ENCODE peak calls at places on chromosomes 16 and 17, in seven cellular contexts. One of them, this sample, is unnamed.

GRCh38 chr16:89446975-89447293 is 43.4 kb downstream of the ANKRD11 start:
- DNase-seq in GM19239: no peak
- DNase-seq in mesenteric fat pad: no peak
- DNase-seq in uterus: no peak
- DNase-seq in stimulated activated CD4-positive, alpha-beta T cell treated with anti-CD3 and anti-CD28 coated beads, Interleukin-1b, Interleukin-23, amount 100 ng/mL, for 1 hour: no peak
- DNase-seq in stimulated activated CD8-positive, alpha-beta memory T cell treated with anti-CD3 and anti-CD28 coated beads, Interleukin-15, amount 100 ng/mL, for 24 hours: no peak
- DNase-seq in M059J: no peak
- DNase-seq in this sample: no peak

GRCh38 chr16:25066426-25066746 is 45.2 kb upstream of the LCMT1 start:
- DNase-seq in uterus: no peak
- DNase-seq in stimulated activated CD8-positive, alpha-beta memory T cell treated with anti-CD3 and anti-CD28 coated beads, Interleukin-15, amount 100 ng/mL, for 24 hours: no peak
- DNase-seq in GM19239: no peak
- DNase-seq in M059J: no peak
- DNase-seq in mesenteric fat pad: no peak
- DNase-seq in stimulated activated CD4-positive, alpha-beta T cell treated with anti-CD3 and anti-CD28 coated beads, Interleukin-1b, Interleukin-23, amount 100 ng/mL, for 1 hour: no peak
- DNase-seq in this sample: no peak

GRCh38 chr16:89257281-89257731 is 39.8 kb downstream of the ZNF778 start:
- DNase-seq in mesenteric fat pad: no peak
- DNase-seq in M059J: peak
- DNase-seq in uterus: no peak
- DNase-seq in stimulated activated CD8-positive, alpha-beta memory T cell treated with anti-CD3 and anti-CD28 coated beads, Interleukin-15, amount 100 ng/mL, for 24 hours: no peak
- DNase-seq in stimulated activated CD4-positive, alpha-beta T cell treated with anti-CD3 and anti-CD28 coated beads, Interleukin-1b, Interleukin-23, amount 100 ng/mL, for 1 hour: no peak
- DNase-seq in GM19239: no peak
- DNase-seq in this sample: no peak

GRCh38 chr17:73340093-73340596 is 28.3 kb upstream of the CDC42EP4 start:
- DNase-seq in stimulated activated CD4-positive, alpha-beta T cell treated with anti-CD3 and anti-CD28 coated beads, Interleukin-1b, Interleukin-23, amount 100 ng/mL, for 1 hour: no peak
- DNase-seq in M059J: peak
- DNase-seq in uterus: peak
- DNase-seq in mesenteric fat pad: no peak
- DNase-seq in stimulated activated CD8-positive, alpha-beta memory T cell treated with anti-CD3 and anti-CD28 coated beads, Interleukin-15, amount 100 ng/mL, for 24 hours: no peak
- DNase-seq in GM19239: no peak
- DNase-seq in this sample: no peak

GRCh38 chr17:32769846-32770245 is 107.1 kb downstream of the MYO1D start:
- DNase-seq in M059J: peak
- DNase-seq in uterus: no peak
- DNase-seq in GM19239: no peak
- DNase-seq in mesenteric fat pad: no peak
- DNase-seq in stimulated activated CD4-positive, alpha-beta T cell treated with anti-CD3 and anti-CD28 coated beads, Interleukin-1b, Interleukin-23, amount 100 ng/mL, for 1 hour: no peak
- DNase-seq in stimulated activated CD8-positive, alpha-beta memory T cell treated with anti-CD3 and anti-CD28 coated beads, Interleukin-15, amount 100 ng/mL, for 24 hours: no peak
- DNase-seq in this sample: no peak

GRCh38 chr17:75927286-75927922 is 13.4 kb downstream of the FBF1 start:
- DNase-seq in stimulated activated CD4-positive, alpha-beta T cell treated with anti-CD3 and anti-CD28 coated beads, Interleukin-1b, Interleukin-23, amount 100 ng/mL, for 1 hour: no peak
- DNase-seq in stimulated activated CD8-positive, alpha-beta memory T cell treated with anti-CD3 and anti-CD28 coated beads, Interleukin-15, amount 100 ng/mL, for 24 hours: no peak
- DNase-seq in GM19239: peak
- DNase-seq in mesenteric fat pad: no peak
- DNase-seq in uterus: no peak
- DNase-seq in M059J: no peak
- DNase-seq in this sample: no peak

GRCh38 chr17:72097144-72097543 is 23.7 kb upstream of the SOX9 start:
- DNase-seq in stimulated activated CD4-positive, alpha-beta T cell treated with anti-CD3 and anti-CD28 coated beads, Interleukin-1b, Interleukin-23, amount 100 ng/mL, for 1 hour: no peak
- DNase-seq in M059J: peak
- DNase-seq in mesenteric fat pad: no peak
- DNase-seq in uterus: no peak
- DNase-seq in GM19239: no peak
- DNase-seq in stimulated activated CD8-positive, alpha-beta memory T cell treated with anti-CD3 and anti-CD28 coated beads, Interleukin-15, amount 100 ng/mL, for 24 hours: no peak
- DNase-seq in this sample: no peak

GRCh38 chr17:61511480-61512182 is 59.4 kb downstream of the TBX4 start:
- DNase-seq in stimulated activated CD4-positive, alpha-beta T cell treated with anti-CD3 and anti-CD28 coated beads, Interleukin-1b, Interleukin-23, amount 100 ng/mL, for 1 hour: no peak
- DNase-seq in uterus: no peak
- DNase-seq in mesenteric fat pad: no peak
- DNase-seq in stimulated activated CD8-positive, alpha-beta memory T cell treated with anti-CD3 and anti-CD28 coated beads, Interleukin-15, amount 100 ng/mL, for 24 hours: no peak
- DNase-seq in M059J: peak
- DNase-seq in GM19239: no peak
- DNase-seq in this sample: no peak

GRCh38 chr16:80019395-80019794 is 418.9 kb upstream of the MAF start:
- DNase-seq in stimulated activated CD8-positive, alpha-beta memory T cell treated with anti-CD3 and anti-CD28 coated beads, Interleukin-15, amount 100 ng/mL, for 24 hours: no peak
- DNase-seq in uterus: no peak
- DNase-seq in GM19239: no peak
- DNase-seq in mesenteric fat pad: no peak
- DNase-seq in stimulated activated CD4-positive, alpha-beta T cell treated with anti-CD3 and anti-CD28 coated beads, Interleukin-1b, Interleukin-23, amount 100 ng/mL, for 1 hour: no peak
- DNase-seq in M059J: no peak
- DNase-seq in this sample: no peak

GRCh38 chr17:62075308-62075815 is 10.3 kb upstream of the MED13 start:
- DNase-seq in stimulated activated CD4-positive, alpha-beta T cell treated with anti-CD3 and anti-CD28 coated beads, Interleukin-1b, Interleukin-23, amount 100 ng/mL, for 1 hour: no peak
- DNase-seq in stimulated activated CD8-positive, alpha-beta memory T cell treated with anti-CD3 and anti-CD28 coated beads, Interleukin-15, amount 100 ng/mL, for 24 hours: no peak
- DNase-seq in GM19239: no peak
- DNase-seq in M059J: peak
- DNase-seq in mesenteric fat pad: no peak
- DNase-seq in uterus: no peak
- DNase-seq in this sample: no peak

GRCh38 chr17:76547183-76547641 is 7.4 kb downstream of the PRCD start:
- DNase-seq in mesenteric fat pad: no peak
- DNase-seq in M059J: peak
- DNase-seq in stimulated activated CD8-positive, alpha-beta memory T cell treated with anti-CD3 and anti-CD28 coated beads, Interleukin-15, amount 100 ng/mL, for 24 hours: no peak
- DNase-seq in stimulated activated CD4-positive, alpha-beta T cell treated with anti-CD3 and anti-CD28 coated beads, Interleukin-1b, Interleukin-23, amount 100 ng/mL, for 1 hour: peak
- DNase-seq in GM19239: no peak
- DNase-seq in uterus: peak
- DNase-seq in this sample: peak

GRCh38 chr17:47982645-47983440 is 11.9 kb downstream of the CDK5RAP3 start:
- DNase-seq in stimulated activated CD4-positive, alpha-beta T cell treated with anti-CD3 and anti-CD28 coated beads, Interleukin-1b, Interleukin-23, amount 100 ng/mL, for 1 hour: no peak
- DNase-seq in stimulated activated CD8-positive, alpha-beta memory T cell treated with anti-CD3 and anti-CD28 coated beads, Interleukin-15, amount 100 ng/mL, for 24 hours: no peak
- DNase-seq in GM19239: no peak
- DNase-seq in uterus: no peak
- DNase-seq in M059J: no peak
- DNase-seq in mesenteric fat pad: no peak
- DNase-seq in this sample: no peak

GRCh38 chr17:2936351-2936750 is 127.1 kb downstream of the OR1D5 start:
- DNase-seq in stimulated activated CD4-positive, alpha-beta T cell treated with anti-CD3 and anti-CD28 coated beads, Interleukin-1b, Interleukin-23, amount 100 ng/mL, for 1 hour: no peak
- DNase-seq in stimulated activated CD8-positive, alpha-beta memory T cell treated with anti-CD3 and anti-CD28 coated beads, Interleukin-15, amount 100 ng/mL, for 24 hours: no peak
- DNase-seq in GM19239: no peak
- DNase-seq in mesenteric fat pad: no peak
- DNase-seq in uterus: no peak
- DNase-seq in M059J: no peak
- DNase-seq in this sample: no peak

GRCh38 chr16:83344014-83344413 is 463.8 kb upstream of the HSBP1 start:
- DNase-seq in M059J: peak
- DNase-seq in uterus: no peak
- DNase-seq in GM19239: no peak
- DNase-seq in stimulated activated CD4-positive, alpha-beta T cell treated with anti-CD3 and anti-CD28 coated beads, Interleukin-1b, Interleukin-23, amount 100 ng/mL, for 1 hour: no peak
- DNase-seq in mesenteric fat pad: no peak
- DNase-seq in stimulated activated CD8-positive, alpha-beta memory T cell treated with anti-CD3 and anti-CD28 coated beads, Interleukin-15, amount 100 ng/mL, for 24 hours: no peak
- DNase-seq in this sample: no peak

GRCh38 chr17:40536731-40537171 is 28.5 kb downstream of the CCR7 start:
- DNase-seq in mesenteric fat pad: no peak
- DNase-seq in GM19239: no peak
- DNase-seq in stimulated activated CD8-positive, alpha-beta memory T cell treated with anti-CD3 and anti-CD28 coated beads, Interleukin-15, amount 100 ng/mL, for 24 hours: no peak
- DNase-seq in uterus: peak
- DNase-seq in stimulated activated CD4-positive, alpha-beta T cell treated with anti-CD3 and anti-CD28 coated beads, Interleukin-1b, Interleukin-23, amount 100 ng/mL, for 1 hour: no peak
- DNase-seq in M059J: no peak
- DNase-seq in this sample: peak

GRCh38 chr17:76166168-76166567 is 25.1 kb upstream of the FOXJ1 start:
- DNase-seq in M059J: no peak
- DNase-seq in mesenteric fat pad: no peak
- DNase-seq in stimulated activated CD4-positive, alpha-beta T cell treated with anti-CD3 and anti-CD28 coated beads, Interleukin-1b, Interleukin-23, amount 100 ng/mL, for 1 hour: no peak
- DNase-seq in stimulated activated CD8-positive, alpha-beta memory T cell treated with anti-CD3 and anti-CD28 coated beads, Interleukin-15, amount 100 ng/mL, for 24 hours: no peak
- DNase-seq in uterus: no peak
- DNase-seq in GM19239: no peak
- DNase-seq in this sample: no peak

GRCh38 chr16:2953706-2954105 is 10.4 kb upstream of the KREMEN2 start:
- DNase-seq in GM19239: no peak
- DNase-seq in mesenteric fat pad: no peak
- DNase-seq in M059J: no peak
- DNase-seq in stimulated activated CD4-positive, alpha-beta T cell treated with anti-CD3 and anti-CD28 coated beads, Interleukin-1b, Interleukin-23, amount 100 ng/mL, for 1 hour: no peak
- DNase-seq in uterus: no peak
- DNase-seq in stimulated activated CD8-positive, alpha-beta memory T cell treated with anti-CD3 and anti-CD28 coated beads, Interleukin-15, amount 100 ng/mL, for 24 hours: no peak
- DNase-seq in this sample: no peak

GRCh38 chr17:29615492-29616299 is 7.0 kb downstream of the CORO6 start:
- DNase-seq in mesenteric fat pad: peak
- DNase-seq in M059J: no peak
- DNase-seq in uterus: peak
- DNase-seq in stimulated activated CD4-positive, alpha-beta T cell treated with anti-CD3 and anti-CD28 coated beads, Interleukin-1b, Interleukin-23, amount 100 ng/mL, for 1 hour: peak
- DNase-seq in stimulated activated CD8-positive, alpha-beta memory T cell treated with anti-CD3 and anti-CD28 coated beads, Interleukin-15, amount 100 ng/mL, for 24 hours: peak
- DNase-seq in GM19239: peak
- DNase-seq in this sample: peak

GRCh38 chr17:28427372-28427771 is 21.4 kb upstream of the SLC46A1 start:
- DNase-seq in GM19239: no peak
- DNase-seq in stimulated activated CD8-positive, alpha-beta memory T cell treated with anti-CD3 and anti-CD28 coated beads, Interleukin-15, amount 100 ng/mL, for 24 hours: no peak
- DNase-seq in M059J: no peak
- DNase-seq in stimulated activated CD4-positive, alpha-beta T cell treated with anti-CD3 and anti-CD28 coated beads, Interleukin-1b, Interleukin-23, amount 100 ng/mL, for 1 hour: no peak
- DNase-seq in mesenteric fat pad: no peak
- DNase-seq in uterus: no peak
- DNase-seq in this sample: no peak

GRCh38 chr17:71084219-71084618 is 914.9 kb downstream of the KCNJ2 start:
- DNase-seq in uterus: no peak
- DNase-seq in mesenteric fat pad: no peak
- DNase-seq in stimulated activated CD8-positive, alpha-beta memory T cell treated with anti-CD3 and anti-CD28 coated beads, Interleukin-15, amount 100 ng/mL, for 24 hours: no peak
- DNase-seq in GM19239: no peak
- DNase-seq in stimulated activated CD4-positive, alpha-beta T cell treated with anti-CD3 and anti-CD28 coated beads, Interleukin-1b, Interleukin-23, amount 100 ng/mL, for 1 hour: no peak
- DNase-seq in M059J: peak
- DNase-seq in this sample: no peak

GRCh38 chr17:65185686-65186382 is 48.7 kb downstream of the RGS9 start:
- DNase-seq in mesenteric fat pad: no peak
- DNase-seq in uterus: no peak
- DNase-seq in stimulated activated CD8-positive, alpha-beta memory T cell treated with anti-CD3 and anti-CD28 coated beads, Interleukin-15, amount 100 ng/mL, for 24 hours: no peak
- DNase-seq in GM19239: no peak
- DNase-seq in M059J: no peak
- DNase-seq in stimulated activated CD4-positive, alpha-beta T cell treated with anti-CD3 and anti-CD28 coated beads, Interleukin-1b, Interleukin-23, amount 100 ng/mL, for 1 hour: no peak
- DNase-seq in this sample: no peak

GRCh38 chr16:86642084-86642483 is 63.7 kb downstream of the FOXL1 start:
- DNase-seq in stimulated activated CD4-positive, alpha-beta T cell treated with anti-CD3 and anti-CD28 coated beads, Interleukin-1b, Interleukin-23, amount 100 ng/mL, for 1 hour: no peak
- DNase-seq in stimulated activated CD8-positive, alpha-beta memory T cell treated with anti-CD3 and anti-CD28 coated beads, Interleukin-15, amount 100 ng/mL, for 24 hours: no peak
- DNase-seq in uterus: no peak
- DNase-seq in mesenteric fat pad: no peak
- DNase-seq in M059J: no peak
- DNase-seq in GM19239: no peak
- DNase-seq in this sample: no peak

GRCh38 chr16:10387378-10387681 is 1.5 kb downstream of the ATF7IP2 start:
- DNase-seq in stimulated activated CD8-positive, alpha-beta memory T cell treated with anti-CD3 and anti-CD28 coated beads, Interleukin-15, amount 100 ng/mL, for 24 hours: no peak
- DNase-seq in stimulated activated CD4-positive, alpha-beta T cell treated with anti-CD3 and anti-CD28 coated beads, Interleukin-1b, Interleukin-23, amount 100 ng/mL, for 1 hour: no peak
- DNase-seq in GM19239: no peak
- DNase-seq in uterus: no peak
- DNase-seq in mesenteric fat pad: no peak
- DNase-seq in M059J: no peak
- DNase-seq in this sample: no peak

GRCh38 chr16:14029658-14030057 is 41.5 kb upstream of the MRTFB start:
- DNase-seq in stimulated activated CD4-positive, alpha-beta T cell treated with anti-CD3 and anti-CD28 coated beads, Interleukin-1b, Interleukin-23, amount 100 ng/mL, for 1 hour: no peak
- DNase-seq in M059J: no peak
- DNase-seq in uterus: no peak
- DNase-seq in GM19239: no peak
- DNase-seq in stimulated activated CD8-positive, alpha-beta memory T cell treated with anti-CD3 and anti-CD28 coated beads, Interleukin-15, amount 100 ng/mL, for 24 hours: no peak
- DNase-seq in mesenteric fat pad: no peak
- DNase-seq in this sample: no peak